ENCODE peak calls at places on chromosome 11, in ten cellular contexts. H, I, T, L, U, O, S, G, Q and W are unnamed samples.

GRCh38 chr11:13055200-13055599 is 46.1 kb downstream of the RASSF10 start:
- DNase-seq in Q (no peak), T (no peak), U (no peak), I (no peak), H (peak; percentile 8), O (no peak), S (no peak), L (no peak), G (no peak), W (no peak)

GRCh38 chr11:65086809-65087208 is 2.8 kb downstream of the ZFPL1 start:
- DNase-seq in H (no peak), U (no peak), O (no peak), G (no peak), S (no peak), T (no peak), Q (no peak), L (no peak), I (no peak), W (no peak)

GRCh38 chr11:32434387-32435151 is 770 bp downstream of the WT1 start:
- DNase-seq in T (no peak), I (no peak), G (no peak), H (no peak), L (peak; percentile 69), Q (peak; percentile 5), U (no peak), S (no peak), O (no peak), W (no peak)

GRCh38 chr11:116691779-116692178 is 81.0 kb downstream of the BUD13 start:
- DNase-seq in G (peak; percentile 46), H (peak; percentile 57), Q (peak; percentile 31), U (peak; percentile 56), T (peak; percentile 6), S (no peak), L (peak; percentile 75), O (peak; percentile 6), I (peak; percentile 14), W (peak; percentile 69)

GRCh38 chr11:3213659-3214419 is 4.8 kb downstream of the MRGPRG start:
- DNase-seq in U (no peak), T (no peak), G (no peak), I (no peak), H (no peak), O (no peak), L (no peak), S (no peak), Q (no peak), W (no peak)

GRCh38 chr11:126968915-126969314 is 31.7 kb downstream of the KIRREL3 start:
- DNase-seq in S (no peak), O (peak; percentile 6), L (peak; percentile 72), G (peak; percentile 45), H (no peak), I (no peak), T (no peak), U (no peak), Q (no peak), W (no peak)

GRCh38 chr11:47175746-47176327 is 842 bp downstream of the ARFGAP2 start:
- DNase-seq in U (no peak), G (peak; percentile 36), O (no peak), L (no peak), I (no peak), S (peak; percentile 71), Q (no peak), T (no peak), H (no peak), W (no peak)

GRCh38 chr11:12995211-12995610 is 13.9 kb upstream of the RASSF10 start:
- DNase-seq in T (no peak), H (no peak), S (no peak), O (no peak), G (no peak), L (no peak), I (peak; percentile 60), U (no peak), Q (no peak), W (peak; percentile 35)

GRCh38 chr11:126443120-126443519 is 87.6 kb downstream of the ST3GAL4 start:
- DNase-seq in H (no peak), I (no peak), U (no peak), O (no peak), L (peak; percentile 45), S (no peak), G (peak; percentile 61), Q (no peak), T (no peak), W (no peak)

GRCh38 chr11:77199346-77199745 is 71.3 kb downstream of the MYO7A start:
- DNase-seq in L (no peak), H (no peak), Q (no peak), O (no peak), G (peak; percentile 2), U (no peak), T (no peak), S (no peak), I (no peak), W (no peak)

GRCh38 chr11:123690490-123690889 is 36.1 kb upstream of the SCN3B start:
- DNase-seq in L (no peak), S (no peak), G (no peak), H (no peak), Q (no peak), U (no peak), O (peak; percentile 63), I (no peak), T (no peak), W (no peak)

GRCh38 chr11:37914859-37915258 is 1316.8 kb upstream of the RAG2 start:
- DNase-seq in S (no peak), H (no peak), O (no peak), L (no peak), T (no peak), Q (no peak), U (no peak), I (no peak), G (no peak), W (no peak)

GRCh38 chr11:63510360-63511130 is 4.7 kb downstream of the LGALS12 start:
- DNase-seq in Q (no peak), O (no peak), G (no peak), I (peak; percentile 81), S (no peak), T (no peak), H (no peak), L (peak; percentile 11), U (no peak), W (peak; percentile 65)

GRCh38 chr11:61917357-61918109 is at the start of gene RAB3IL1:
- DNase-seq in L (peak; percentile 90), Q (no peak), G (no peak), O (no peak), U (peak; percentile 56), H (no peak), T (no peak), S (peak; percentile 68), I (peak; percentile 21), W (peak; percentile 86)

GRCh38 chr11:132734217-132734616 is 798.1 kb downstream of the OPCML start:
- DNase-seq in Q (no peak), O (peak; percentile 90), H (no peak), S (no peak), U (no peak), I (no peak), T (no peak), G (no peak), L (no peak), W (peak; percentile 29)

GRCh38 chr11:28086569-28086968 is 21.4 kb downstream of the KIF18A start:
- DNase-seq in S (no peak), H (no peak), L (no peak), O (peak; percentile 92), T (no peak), U (no peak), I (peak; percentile 89), Q (no peak), G (no peak), W (peak; percentile 38)

GRCh38 chr11:35906681-35907080 is 37.2 kb upstream of the LDLRAD3 start:
- DNase-seq in I (no peak), S (no peak), G (no peak), U (no peak), H (no peak), O (no peak), Q (no peak), T (no peak), L (no peak), W (no peak)

GRCh38 chr11:55367674-55368073 is at the start of gene OR4A15:
- DNase-seq in H (no peak), G (no peak), U (no peak), L (no peak), T (no peak), O (no peak), I (no peak), Q (no peak), S (no peak), W (no peak)
- H3K9me3 ChIP-seq in H (no peaks in the 10 kb centered on the region), G (no peaks in the 10 kb centered on the region), U (peaks cover 10% of the 10 kb centered on the region), L (peaks cover 49% of the 10 kb centered on the region), T (peaks cover 4% of the 10 kb centered on the region), O (peaks cover 8% of the 10 kb centered on the region), I (no peaks in the 10 kb centered on the region), Q (peaks cover 82% of the 10 kb centered on the region), S (peaks cover 8% of the 10 kb centered on the region), W (peaks cover under 1% of the 10 kb centered on the region)

GRCh38 chr11:66637557-66638176 is 836 bp upstream of the RBM4 start:
- DNase-seq in U (peak; percentile 20), S (no peak), G (no peak), Q (no peak), L (peak; percentile 56), H (no peak), O (peak; percentile 46), T (no peak), I (no peak), W (no peak)
- H3K9ac ChIP-seq in U (no peak overlapping the region), S (no peak overlapping the region), G (peak overlapping the region; percentile 35), Q (peak overlapping the region; percentile 73), L (no peak overlapping the region), H (peak overlapping the region; percentile 59), O (peak overlapping the region; percentile 64), T (peak overlapping the region; percentile 67), I (no peak overlapping the region), W (peak overlapping the region; percentile 81)

DNA sequence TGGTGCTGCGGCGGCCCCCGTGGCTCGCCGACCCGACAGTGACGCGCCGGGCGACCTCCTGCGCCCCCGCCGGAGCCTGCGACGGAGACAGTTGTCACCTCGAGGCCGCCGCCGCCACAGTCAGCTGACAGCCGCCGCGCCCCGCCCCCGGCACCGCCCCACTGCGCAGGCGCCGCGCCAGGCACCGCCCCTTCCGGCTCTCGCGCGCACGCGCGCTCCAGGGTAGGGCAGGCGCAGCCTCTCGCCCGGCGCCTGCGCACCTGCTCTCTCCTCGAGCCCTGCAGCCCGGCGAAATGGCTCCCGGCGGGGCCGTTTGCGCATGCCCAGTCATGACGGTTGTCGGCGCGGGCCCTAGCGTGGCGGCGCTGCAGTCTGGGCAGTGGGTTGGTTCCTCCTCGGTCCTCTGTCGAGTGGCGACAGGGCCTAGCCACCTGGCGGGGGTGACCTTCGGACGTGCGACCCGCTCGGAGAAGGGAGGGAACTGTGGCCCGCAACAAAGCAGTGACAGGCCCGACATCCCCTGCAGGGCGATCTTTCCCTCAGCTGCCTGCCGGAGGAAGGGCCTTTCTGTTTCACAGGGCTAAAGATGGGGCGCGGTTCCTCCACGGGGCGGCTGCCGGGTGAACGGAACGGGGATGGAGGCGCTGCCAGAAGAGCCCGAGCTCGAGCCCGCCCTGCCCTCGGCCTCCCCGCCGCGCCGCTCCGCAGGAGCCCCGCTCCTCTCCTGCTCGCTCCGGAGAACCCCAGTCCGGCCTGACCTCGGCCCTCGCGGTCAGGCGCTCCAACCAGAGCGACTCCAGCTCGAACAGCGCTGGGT is at the start of gene TOLLIP:
- DNase-seq in I (peak; percentile 91), Q (peak; percentile 82), T (peak; percentile 74), H (peak; percentile 96), U (peak; percentile 94), G (peak; percentile 96), O (peak; percentile 87), L (peak; percentile 97), S (peak; percentile 95), W (peak; percentile 98)
- H3K27me3 ChIP-seq in I (no peaks in the 10 kb centered on the region), Q (no peaks in the 10 kb centered on the region), T (no peaks in the 10 kb centered on the region), H (no peaks in the 10 kb centered on the region), U (no peaks in the 10 kb centered on the region), G (peaks cover 29% of the 10 kb centered on the region), O (no peaks in the 10 kb centered on the region), L (peaks cover 16% of the 10 kb centered on the region), S (no peaks in the 10 kb centered on the region), W (no peaks in the 10 kb centered on the region)

GRCh38 chr11:97883086-97883485 is 1137.7 kb upstream of the CNTN5 start:
- DNase-seq in S (no peak), L (no peak), I (no peak), U (no peak), H (no peak), O (no peak), T (no peak), G (no peak), Q (no peak), W (no peak)

GRCh38 chr11:97880209-97880608 is 1140.5 kb upstream of the CNTN5 start:
- DNase-seq in U (no peak), I (no peak), O (no peak), L (no peak), H (no peak), S (no peak), G (peak; percentile 72), T (no peak), Q (no peak), W (no peak)
- H3K9me3 ChIP-seq in U (no peaks in the 10 kb centered on the region), I (no peaks in the 10 kb centered on the region), O (no peaks in the 10 kb centered on the region), L (no peaks in the 10 kb centered on the region), H (no peaks in the 10 kb centered on the region), S (no peaks in the 10 kb centered on the region), G (no peaks in the 10 kb centered on the region), T (peaks cover under 1% of the 10 kb centered on the region), Q (no peaks in the 10 kb centered on the region), W (peaks cover 4% of the 10 kb centered on the region)